ENCODE peak calls at places on chromosomes 11 and 22, in nine cellular contexts. Q is thoracic aorta; S is stimulated activated CD4-positive, alpha-beta T cell treated with anti-CD3 and anti-CD28 coated beads, TNF-alpha, amount 100 ng/mL, for 4 hours; D is cardiac muscle cell; N is ovary; A is hypothalamus; J is COR-L47; R is GM12865; W is skeletal muscle cell. X is an unnamed sample.

GRCh38 chr11:45803981-45804805 is 756 bp upstream of the SLC35C1 start:
- DNase-seq in Q (peak; percentile 21), S (peak; percentile 57), D (peak; percentile 70), N (peak; percentile 87), A (peak; percentile 45), J (peak; percentile 72), R (peak; percentile 56), W (no peak), X (peak; percentile 74)

GRCh38 chr22:20904008-20904979 is 12.9 kb upstream of the CRKL start:
- DNase-seq in Q (no peak), S (no peak), D (peak; percentile 97), N (no peak), A (no peak), J (no peak), R (no peak), W (peak; percentile 93), X (no peak)

GRCh38 chr11:6673523-6673922 is 9.6 kb downstream of the MRPL17 start:
- DNase-seq in Q (no peak), S (no peak), D (no peak), N (no peak), A (no peak), J (no peak), R (no peak), W (no peak), X (no peak)

GRCh38 chr11:110573411-110573810 is 138.8 kb downstream of the ARHGAP20 start:
- DNase-seq in Q (no peak), S (no peak), D (no peak), N (no peak), A (no peak), J (no peak), R (no peak), W (no peak), X (no peak)

GRCh38 chr11:61174275-61174674 is 13.0 kb upstream of the VPS37C start:
- DNase-seq in Q (no peak), S (no peak), D (no peak), N (no peak), A (no peak), J (no peak), R (no peak), W (no peak), X (no peak)

GRCh38 chr11:116567721-116568242 is 205.0 kb downstream of the BUD13 start:
- DNase-seq in Q (no peak), S (no peak), D (no peak), N (no peak), A (no peak), J (no peak), R (no peak), W (no peak), X (no peak)

GRCh38 chr11:128367573-128367972 is 219.8 kb downstream of the ETS1 start:
- DNase-seq in Q (no peak), S (no peak), D (no peak), N (no peak), A (no peak), J (no peak), R (peak; percentile 59), W (no peak), X (no peak)

GRCh38 chr11:47314992-47315391 is 37.5 kb downstream of the MYBPC3 start:
- DNase-seq in Q (no peak), S (no peak), D (no peak), N (no peak), A (no peak), J (no peak), R (no peak), W (no peak), X (no peak)

GRCh38 chr11:17267576-17267975 is 9.0 kb upstream of the NUCB2 start:
- DNase-seq in Q (no peak), S (no peak), D (no peak), N (no peak), A (no peak), J (no peak), R (peak; percentile 9), W (peak; percentile 28), X (no peak)

GRCh38 chr11:75189911-75190310 is 39.0 kb downstream of the SLCO2B1 start:
- DNase-seq in Q (no peak), S (no peak), D (no peak), N (no peak), A (no peak), J (no peak), R (no peak), W (no peak), X (no peak)

GRCh38 chr11:35474677-35475076 is 50.7 kb downstream of the PAMR1 start:
- DNase-seq in Q (no peak), S (no peak), D (peak; percentile 11), N (no peak), A (no peak), J (no peak), R (no peak), W (no peak), X (no peak)

GRCh38 chr11:7672960-7673723 is at the start of gene CYB5R2:
- DNase-seq in Q (peak; percentile 45), S (no peak), D (peak; percentile 80), N (peak; percentile 85), A (no peak), J (no peak), R (peak; percentile 54), W (no peak), X (peak; percentile 80)

GRCh38 chr22:38415561-38416321 is 39.3 kb downstream of the KCNJ4 start:
- DNase-seq in Q (no peak), S (no peak), D (no peak), N (peak; percentile 12), A (no peak), J (peak; percentile 83), R (no peak), W (no peak), X (no peak)

GRCh38 chr11:128894296-128894681 is 3.1 kb downstream of the KCNJ5 start:
- DNase-seq in Q (no peak), S (no peak), D (no peak), N (no peak), A (no peak), J (no peak), R (no peak), W (no peak), X (no peak)

GRCh38 chr22:40367342-40367741 is 3.1 kb upstream of the SGSM3 start:
- DNase-seq in Q (no peak), S (no peak), D (no peak), N (no peak), A (no peak), J (no peak), R (no peak), W (no peak), X (no peak)

GRCh38 chr22:45878901-45879551 is 97.9 kb downstream of the WNT7B start:
- DNase-seq in Q (no peak), S (no peak), D (no peak), N (no peak), A (no peak), J (peak; percentile 82), R (no peak), W (no peak), X (no peak)

GRCh38 chr11:131530411-131530810 is 160.0 kb downstream of the NTM start:
- DNase-seq in Q (no peak), S (no peak), D (no peak), N (no peak), A (peak; percentile 16), J (no peak), R (no peak), W (no peak), X (no peak)

GRCh38 chr11:115848080-115848479 is 343.9 kb upstream of the CADM1 start:
- DNase-seq in Q (no peak), S (no peak), D (no peak), N (no peak), A (no peak), J (no peak), R (no peak), W (no peak), X (no peak)

GRCh38 chr11:60852639-60853468 is 2.9 kb downstream of the PTGDR2 start:
- DNase-seq in Q (no peak), S (no peak), D (no peak), N (no peak), A (no peak), J (no peak), R (no peak), W (no peak), X (no peak)

GRCh38 chr11:35056391-35057093 is 82.4 kb upstream of the CD44 start:
- DNase-seq in Q (no peak), S (no peak), D (no peak), N (no peak), A (no peak), J (no peak), R (no peak), W (no peak), X (no peak)

X was measured in nephron progenitor cell.